ENCODE peak calls at places on chromosomes 12 and 14, in seven cellular contexts. Q is GM10248, P is osteocyte, C is mesothelial cell of epicardium, S is nephron progenitor cell, K is astrocyte of the spinal cord, G is tibial artery. Z is an unnamed sample.

GRCh38 chr12:75209782-75210138 is at the start of gene KCNC2:
- DNase-seq in Q (no peak), P (no peak), C (no peak), S (no peak), K (no peak), G (no peak), Z (no peak)

GRCh38 chr12:92601680-92602079 is 101.1 kb upstream of the PLEKHG7 start:
- DNase-seq in Q (no peak), P (no peak), C (no peak), S (no peak), K (no peak), G (no peak), Z (no peak)

GRCh38 chr14:105944632-105945610 is 418.5 kb downstream of the TMEM121 start:
- DNase-seq in Q (peak), P (no peak), C (no peak), S (no peak), K (no peak), G (no peak), Z (peak)

GRCh38 chr14:34254031-34254430 is 208.0 kb downstream of the SPTSSA start:
- DNase-seq in Q (no peak), P (no peak), C (no peak), S (no peak), K (no peak), G (no peak), Z (no peak)

GRCh38 chr12:10128687-10129086 is 1.3 kb downstream of the CLEC7A start:
- DNase-seq in Q (no peak), P (no peak), C (no peak), S (no peak), K (no peak), G (no peak), Z (no peak)

GRCh38 chr14:78644824-78645559 is 474.8 kb downstream of the NRXN3 start:
- DNase-seq in Q (no peak), P (no peak), C (no peak), S (no peak), K (no peak), G (no peak), Z (no peak)

GRCh38 chr14:36161781-36162180 is 14.7 kb downstream of the PTCSC3 start:
- DNase-seq in Q (no peak), P (no peak), C (no peak), S (peak), K (no peak), G (no peak), Z (no peak)

GRCh38 chr14:75738192-75738591 is 77.1 kb downstream of the TTLL5 start:
- DNase-seq in Q (no peak), P (no peak), C (no peak), S (no peak), K (peak), G (no peak), Z (peak)

GRCh38 chr12:1832801-1833595 is 12.6 kb downstream of the LRTM2 start:
- DNase-seq in Q (no peak), P (no peak), C (no peak), S (no peak), K (no peak), G (no peak), Z (no peak)

GRCh38 chr14:89407856-89408255 is 9.2 kb downstream of the FOXN3 start:
- DNase-seq in Q (no peak), P (no peak), C (no peak), S (no peak), K (no peak), G (no peak), Z (peak)

GRCh38 chr14:73757876-73758391 is 43.8 kb upstream of the PNMA1 start:
- DNase-seq in Q (no peak), P (no peak), C (no peak), S (no peak), K (no peak), G (no peak), Z (no peak)

GRCh38 chr12:29148958-29149690 is at the start of gene FAR2:
- DNase-seq in Q (peak), P (peak), C (no peak), S (peak), K (peak), G (no peak), Z (peak)

GRCh38 chr12:107903377-107904061 is 129.0 kb downstream of the ASCL4 start:
- DNase-seq in Q (peak), P (no peak), C (peak), S (peak), K (peak), G (no peak), Z (no peak)

GRCh38 chr14:88005050-88005481 is at the start of gene GPR65:
- DNase-seq in Q (peak), P (no peak), C (no peak), S (no peak), K (no peak), G (no peak), Z (no peak)

GRCh38 chr12:11717533-11717961 is 68.1 kb downstream of the ETV6 start:
- DNase-seq in Q (no peak), P (no peak), C (no peak), S (no peak), K (peak), G (no peak), Z (peak)

GRCh38 chr12:15220961-15221885 is at the start of gene RERG:
- DNase-seq in Q (peak), P (peak), C (peak), S (peak), K (peak), G (peak), Z (peak)

GRCh38 chr12:67434653-67435375 is 165.7 kb downstream of the CAND1 start:
- DNase-seq in Q (no peak), P (no peak), C (no peak), S (no peak), K (peak), G (peak), Z (peak)

GRCh38 chr12:69007166-69007857 is 74.3 kb upstream of the CPM start:
- DNase-seq in Q (no peak), P (no peak), C (no peak), S (no peak), K (peak), G (no peak), Z (peak)

GRCh38 chr14:21712039-21712438 is 38.4 kb upstream of the OR4E1 start:
- DNase-seq in Q (no peak), P (no peak), C (no peak), S (no peak), K (no peak), G (no peak), Z (no peak)

GRCh38 chr14:75295061-75295461 is 16.4 kb downstream of the FOS start:
- DNase-seq in Q (no peak), P (no peak), C (no peak), S (peak), K (peak), G (peak), Z (peak)

GRCh38 chr14:70032016-70032415 is 152.8 kb downstream of the SMOC1 start:
- DNase-seq in Q (no peak), P (no peak), C (no peak), S (no peak), K (no peak), G (no peak), Z (no peak)

GRCh38 chr12:5010130-5010529 is 33.5 kb upstream of the KCNA5 start:
- DNase-seq in Q (no peak), P (no peak), C (no peak), S (no peak), K (no peak), G (no peak), Z (no peak)

GRCh38 chr12:130847097-130847496 is 8.0 kb upstream of the STX2 start:
- DNase-seq in Q (no peak), P (no peak), C (no peak), S (no peak), K (no peak), G (no peak), Z (no peak)

GRCh38 chr12:108679282-108679681 is 45.6 kb upstream of the SELPLG start:
- DNase-seq in Q (no peak), P (no peak), C (no peak), S (no peak), K (no peak), G (no peak), Z (no peak)

GRCh38 chr14:70919774-70920173 is 12.5 kb downstream of the PCNX1 start:
- DNase-seq in Q (no peak), P (no peak), C (no peak), S (no peak), K (peak), G (no peak), Z (peak)

GRCh38 chr12:65891219-65891618 is 66.9 kb downstream of the HMGA2 start:
- DNase-seq in Q (no peak), P (no peak), C (no peak), S (no peak), K (peak), G (no peak), Z (peak)

GRCh38 chr14:63478024-63478423 is 65.2 kb downstream of the PPP2R5E start:
- DNase-seq in Q (peak), P (no peak), C (no peak), S (no peak), K (no peak), G (no peak), Z (no peak)

GRCh38 chr14:29788093-29788492 is 139.6 kb downstream of the PRKD1 start:
- DNase-seq in Q (no peak), P (no peak), C (no peak), S (no peak), K (no peak), G (no peak), Z (no peak)

GRCh38 chr14:41144370-41144769 is 462.3 kb upstream of the LRFN5 start:
- DNase-seq in Q (no peak), P (no peak), C (no peak), S (no peak), K (no peak), G (no peak), Z (peak)

GRCh38 chr12:52175411-52176350 is 16.1 kb downstream of the KRT80 start:
- DNase-seq in Q (no peak), P (no peak), C (no peak), S (peak), K (peak), G (no peak), Z (peak)

GRCh38 chr14:90111895-90112534 is 50.2 kb downstream of the KCNK13 start:
- DNase-seq in Q (no peak), P (no peak), C (no peak), S (no peak), K (peak), G (no peak), Z (peak)

GRCh38 chr12:52045794-52046199 is 5.4 kb upstream of the NR4A1 start:
- DNase-seq in Q (no peak), P (no peak), C (no peak), S (no peak), K (no peak), G (no peak), Z (no peak)

GRCh38 chr14:70033561-70033960 is 154.3 kb downstream of the SMOC1 start:
- DNase-seq in Q (no peak), P (no peak), C (no peak), S (no peak), K (no peak), G (no peak), Z (no peak)

GRCh38 chr14:103332143-103332919 is 1.7 kb upstream of the EIF5 start:
- DNase-seq in Q (no peak), P (no peak), C (no peak), S (no peak), K (no peak), G (no peak), Z (no peak)

GRCh38 chr14:103334644-103335603 is 887 bp downstream of the EIF5 start:
- DNase-seq in Q (peak), P (peak), C (peak), S (peak), K (peak), G (peak), Z (peak)

GRCh38 chr14:103330536-103330935 is 3.5 kb upstream of the EIF5 start:
- DNase-seq in Q (no peak), P (no peak), C (no peak), S (no peak), K (no peak), G (no peak), Z (no peak)

GRCh38 chr14:103336191-103336590 is 2.2 kb downstream of the EIF5 start:
- DNase-seq in Q (no peak), P (no peak), C (no peak), S (no peak), K (no peak), G (no peak), Z (no peak)

DNA sequence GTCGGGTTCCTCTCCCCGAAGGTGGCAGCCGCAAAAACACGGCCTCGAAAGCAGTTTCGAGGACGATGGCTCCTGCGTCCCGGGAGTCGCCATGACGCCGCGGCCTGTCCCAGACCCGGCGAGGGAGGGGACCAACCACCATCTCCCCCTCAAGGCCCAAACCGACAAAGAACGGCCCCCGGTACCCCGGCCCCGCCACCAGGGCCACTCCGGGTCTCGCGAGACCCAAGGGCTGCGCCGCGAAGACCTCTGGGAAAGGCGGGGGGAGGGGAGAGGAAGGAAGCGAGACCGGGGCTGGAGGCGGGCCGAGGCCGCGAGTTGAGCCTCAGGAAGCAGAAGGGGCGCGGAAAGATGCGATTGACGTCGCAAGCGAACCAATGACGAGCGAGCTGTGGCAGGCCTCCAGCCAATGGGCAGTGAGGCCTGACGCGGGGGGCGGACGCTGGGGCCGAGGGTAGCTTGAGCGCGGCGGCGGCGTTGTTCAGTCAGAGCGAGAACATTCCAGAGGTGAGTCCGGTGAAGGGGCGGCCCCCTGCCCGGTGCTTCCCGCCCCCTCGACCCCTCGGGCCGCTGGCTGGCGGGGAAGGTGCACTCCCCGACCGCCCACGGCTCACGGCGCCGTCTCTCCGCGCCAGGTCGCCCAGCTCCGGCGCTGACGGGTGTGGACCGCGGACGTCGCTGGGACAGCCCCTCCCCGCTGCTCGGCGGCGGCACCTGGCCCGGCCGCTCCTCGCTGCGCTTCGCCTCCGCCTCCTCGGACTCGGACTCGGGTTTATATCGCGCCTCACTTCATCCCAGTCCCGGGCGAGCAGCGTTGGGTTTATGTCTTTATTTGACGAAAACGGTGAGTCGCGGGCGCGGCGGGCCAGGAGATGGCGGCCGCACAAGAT is at the start of gene EIF5:
- DNase-seq in Q (peak), P (peak), C (peak), S (peak), K (peak), G (peak), Z (peak)
- TF ChIP-seq CTCF in Q (no peak), P (peak), C (no peak), S (no peak), K (peak), G (peak), Z (peak)

DNA sequence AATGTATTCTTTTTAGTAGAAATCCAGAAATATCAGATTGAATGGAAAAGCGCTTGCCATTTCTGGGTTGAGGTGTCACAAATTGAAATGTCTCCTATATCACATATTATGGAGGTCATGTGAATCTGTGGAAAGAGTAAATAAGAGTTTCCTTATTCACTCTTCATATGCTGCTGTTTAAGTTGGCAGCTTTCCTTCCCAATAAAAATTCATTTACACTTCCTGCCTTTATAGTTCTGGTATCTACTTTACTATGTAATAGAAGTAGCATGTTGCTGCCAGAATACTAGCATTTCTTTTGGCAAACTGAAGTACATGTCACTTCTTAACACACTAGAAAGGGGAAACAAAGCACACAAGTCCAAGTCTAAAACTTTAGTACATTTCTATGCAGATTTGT is 60.8 kb downstream of the SDR9C7 start:
- DNase-seq in Q (no peak), P (no peak), C (no peak), S (no peak), K (no peak), G (no peak), Z (no peak)
- TF ChIP-seq CTCF in Q (no peak), P (no peak), C (no peak), S (no peak), K (no peak), G (no peak), Z (no peak)

GRCh38 chr12:27384261-27384590 is 51.6 kb downstream of the BMAL2 start:
- DNase-seq in Q (no peak), P (no peak), C (no peak), S (no peak), K (no peak), G (no peak), Z (no peak)
- TF ChIP-seq CTCF in Q (no peak), P (no peak), C (no peak), S (no peak), K (no peak), G (no peak), Z (no peak)

GRCh38 chr14:100524933-100525243 is 62.3 kb downstream of the BEGAIN start:
- DNase-seq in Q (peak), P (no peak), C (no peak), S (peak), K (no peak), G (no peak), Z (no peak)
- TF ChIP-seq CTCF in Q (peak), P (peak), C (no peak), S (peak), K (peak), G (no peak), Z (peak)

GRCh38 chr12:120971299-120972180 is 6.8 kb upstream of the HNF1A start:
- DNase-seq in Q (peak), P (no peak), C (no peak), S (no peak), K (peak), G (no peak), Z (peak)
- TF ChIP-seq CTCF in Q (peak), P (peak), C (peak), S (peak), K (peak), G (peak), Z (peak)

GRCh38 chr14:67137744-67138371 is 51.4 kb upstream of the GARIN2 start:
- DNase-seq in Q (peak), P (no peak), C (no peak), S (no peak), K (peak), G (no peak), Z (peak)
- TF ChIP-seq CTCF in Q (peak), P (peak), C (peak), S (peak), K (peak), G (no peak), Z (peak)

DNA sequence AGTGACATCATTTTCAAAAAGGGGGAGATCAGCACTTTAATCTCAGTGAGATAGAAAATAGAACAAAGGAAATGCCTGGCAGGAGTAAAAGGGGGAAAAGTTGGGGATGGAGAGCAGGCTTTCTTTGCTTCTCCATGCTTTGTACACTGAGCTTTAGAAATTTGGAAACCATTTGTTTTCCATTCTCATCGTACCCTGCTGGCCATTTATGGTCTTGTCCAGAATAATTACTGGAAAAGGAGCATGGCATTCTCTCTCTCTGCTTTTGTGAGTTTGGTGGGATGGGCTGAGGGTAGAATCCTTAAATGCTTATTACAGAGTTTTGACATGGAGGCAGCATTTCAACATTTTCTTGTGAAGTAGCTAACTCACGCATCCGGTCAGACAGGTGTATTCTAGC is 104.4 kb upstream of the FLRT2 start:
- DNase-seq in Q (no peak), P (no peak), C (no peak), S (no peak), K (no peak), G (no peak), Z (no peak)
- TF ChIP-seq CTCF in Q (no peak), P (no peak), C (no peak), S (no peak), K (no peak), G (no peak), Z (no peak)

DNA sequence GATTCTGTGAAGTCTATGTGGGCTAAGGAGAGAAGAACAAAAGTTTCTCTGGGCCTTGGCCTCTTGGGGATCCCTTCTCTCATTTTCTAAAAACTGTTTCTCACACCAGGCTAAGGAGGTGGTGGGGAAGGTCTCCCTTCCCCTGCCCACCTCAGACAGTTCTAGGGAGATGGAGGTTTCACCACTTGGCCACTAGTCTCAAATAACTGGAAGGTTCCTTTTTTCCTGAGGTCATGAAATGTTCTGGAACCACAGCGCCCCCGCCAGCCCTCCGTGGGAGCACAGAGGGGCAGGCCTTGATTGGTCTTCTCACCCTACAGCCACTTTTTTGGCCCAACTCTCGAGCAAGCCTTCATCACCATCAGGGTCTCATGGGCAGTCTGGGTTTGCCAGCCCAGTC is 12.6 kb downstream of the C12orf43 start:
- DNase-seq in Q (no peak), P (no peak), C (no peak), S (no peak), K (no peak), G (no peak), Z (no peak)
- TF ChIP-seq CTCF in Q (no peak), P (no peak), C (no peak), S (no peak), K (no peak), G (no peak), Z (no peak)

DNA sequence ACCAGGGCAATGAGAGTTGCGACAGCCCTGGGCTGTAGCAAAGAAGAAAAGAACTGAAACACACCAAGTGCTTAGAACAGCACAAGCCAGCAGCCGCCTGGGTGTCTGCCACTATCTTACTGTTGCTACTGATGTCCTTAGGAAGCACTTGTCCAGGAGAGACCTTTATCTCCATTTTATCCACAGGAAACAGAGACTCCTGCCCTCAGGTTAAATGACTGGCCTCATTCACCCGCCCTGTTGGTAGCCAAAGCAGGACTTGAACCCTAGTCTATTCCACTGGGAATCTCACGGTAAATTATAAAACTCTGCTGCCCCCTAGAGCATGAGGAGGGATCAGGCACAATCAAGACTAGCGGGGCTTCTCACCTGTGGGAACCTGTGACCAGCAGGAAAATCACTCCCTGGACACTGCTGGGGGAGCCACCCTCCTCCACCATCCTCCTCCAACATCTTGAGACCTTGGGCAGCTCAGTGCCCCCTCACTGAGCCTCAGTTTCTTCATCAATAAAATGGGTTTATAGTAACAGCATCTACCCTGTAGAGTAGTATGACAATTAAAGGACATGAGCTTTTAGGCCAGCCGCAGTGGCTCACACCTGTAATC is 20.5 kb upstream of the TESC start:
- DNase-seq in Q (peak), P (no peak), C (no peak), S (peak), K (no peak), G (peak), Z (peak)
- TF ChIP-seq CTCF in Q (peak), P (peak), C (peak), S (peak), K (peak), G (peak), Z (peak)

Z was measured in MCF 10A.